ENCODE peak calls at places on chromosome 4, in four cellular contexts. O is ovary, P is A549, X is HCT116. I is an unnamed sample. For H3K4me1, the result is how much of the 10 kb centered on the place peaks cover.

GRCh38 chr4:173237152-173237551 is 68.5 kb downstream of the GALNT7 start:
- DNase-seq in X (no peak), P (no peak), O (no peak), I (no peak)

GRCh38 chr4:166435449-166435848 is 562.4 kb downstream of the TLL1 start:
- DNase-seq in O (no peak), P (peak), X (no peak), I (no peak)

GRCh38 chr4:86688026-86688425 is 93.9 kb downstream of the PTPN13 start:
- DNase-seq in X (no peak), O (no peak), P (no peak), I (no peak)

GRCh38 chr4:148054275-148054674 is 322.4 kb downstream of the ARHGAP10 start:
- DNase-seq in X (no peak), O (no peak), P (peak), I (no peak)

GRCh38 chr4:40587351-40587750 is 42.3 kb downstream of the RBM47 start:
- DNase-seq in P (no peak), X (no peak), O (no peak), I (no peak)

GRCh38 chr4:110533590-110533910 is 57.6 kb downstream of the ENPEP start:
- DNase-seq in O (no peak), X (no peak), P (no peak), I (no peak)

GRCh38 chr4:26075588-26075987 is 161.6 kb downstream of the SMIM20 start:
- DNase-seq in O (no peak), X (no peak), P (no peak), I (no peak)

GRCh38 chr4:121554377-121554776 is 142.4 kb downstream of the ANXA5 start:
- DNase-seq in P (no peak), X (no peak), O (no peak), I (no peak)

GRCh38 chr4:51960486-51960885 is 59.7 kb downstream of the LRRC66 start:
- DNase-seq in O (no peak), X (no peak), P (no peak), I (no peak)

GRCh38 chr4:5452156-5452555 is 256.2 kb downstream of the EVC2 start:
- DNase-seq in O (no peak), X (no peak), P (no peak), I (no peak)

GRCh38 chr4:630661-631060 is 5.3 kb downstream of the PDE6B start:
- DNase-seq in P (no peak), O (no peak), X (no peak), I (no peak)

GRCh38 chr4:86961605-86962295 is 26.9 kb downstream of the AFF1 start:
- DNase-seq in P (peak), O (no peak), X (no peak), I (no peak)

GRCh38 chr4:129344058-129344457 is 248.1 kb downstream of the C4orf33 start:
- DNase-seq in O (no peak), X (peak), P (peak), I (no peak)

GRCh38 chr4:108166038-108166437 is 2.7 kb downstream of the LEF1 start:
- DNase-seq in X (no peak), O (no peak), P (no peak), I (no peak)

GRCh38 chr4:88613417-88613875 is 21.2 kb downstream of the HERC3 start:
- DNase-seq in X (no peak), O (no peak), P (no peak), I (no peak)

GRCh38 chr4:80096175-80096850 is 23.3 kb upstream of the ANTXR2 start:
- DNase-seq in X (no peak), P (no peak), O (no peak), I (no peak)

GRCh38 chr4:165201806-165202205 is 5.6 kb upstream of the KLHL2 start:
- DNase-seq in O (no peak), P (no peak), X (no peak), I (no peak)

GRCh38 chr4:304987-305680 is at the start of gene ZNF732:
- DNase-seq in P (no peak), O (peak), X (no peak), I (peak)

GRCh38 chr4:158624889-158625478 is 46.7 kb downstream of the C4orf46 start:
- DNase-seq in X (peak), P (peak), O (no peak), I (no peak)

GRCh38 chr4:74108457-74109115 is 9.6 kb upstream of the CXCL2 start:
- DNase-seq in P (no peak), O (no peak), X (no peak), I (no peak)

GRCh38 chr4:74109116-74109791 is 10.3 kb upstream of the CXCL2 start:
- DNase-seq in P (peak), O (no peak), X (peak), I (peak)

GRCh38 chr4:74111576-74111975 is 12.6 kb upstream of the CXCL2 start:
- DNase-seq in P (no peak), X (no peak), O (no peak), I (no peak)

GRCh38 chr4:74110670-74111069 is 11.7 kb upstream of the CXCL2 start:
- DNase-seq in P (no peak), O (no peak), X (no peak), I (no peak)

GRCh38 chr4:74109894-74110605 is 11.1 kb upstream of the CXCL2 start:
- DNase-seq in O (no peak), X (peak), P (peak), I (no peak)
- H3K4me1 ChIP-seq in O (under half), X (half or more), P (half or more), I (under half)

GRCh38 chr4:139767585-139767984 is 102.0 kb downstream of the MGST2 start:
- DNase-seq in P (no peak), O (no peak), X (no peak), I (no peak)

GRCh38 chr4:139770361-139770760 is 104.7 kb downstream of the MGST2 start:
- DNase-seq in O (peak), P (peak), X (no peak), I (peak)

GRCh38 chr4:139769355-139769754 is 103.7 kb downstream of the MGST2 start:
- DNase-seq in X (no peak), P (no peak), O (no peak), I (no peak)

GRCh38 chr4:139768366-139768765 is 102.7 kb downstream of the MGST2 start:
- DNase-seq in O (no peak), X (no peak), P (no peak), I (no peak)

GRCh38 chr4:139768913-139769312 is 103.3 kb downstream of the MGST2 start:
- DNase-seq in O (no peak), P (peak), X (no peak), I (no peak)
- TF ChIP-seq CTCF in O (no peak), P (no peak), X (peak), I (no peak)

GRCh38 chr4:118964891-118965411 is 76.3 kb downstream of the SYNPO2 start:
- DNase-seq in X (no peak), O (peak), P (no peak), I (no peak)

GRCh38 chr4:118967393-118967792 is 78.7 kb downstream of the SYNPO2 start:
- DNase-seq in P (no peak), X (no peak), O (peak), I (no peak)

GRCh38 chr4:118968813-118969212 is 80.2 kb downstream of the SYNPO2 start:
- DNase-seq in O (no peak), P (no peak), X (no peak), I (no peak)

GRCh38 chr4:118969359-118969758 is 80.7 kb downstream of the SYNPO2 start:
- DNase-seq in X (peak), P (peak), O (peak), I (peak)

DNA sequence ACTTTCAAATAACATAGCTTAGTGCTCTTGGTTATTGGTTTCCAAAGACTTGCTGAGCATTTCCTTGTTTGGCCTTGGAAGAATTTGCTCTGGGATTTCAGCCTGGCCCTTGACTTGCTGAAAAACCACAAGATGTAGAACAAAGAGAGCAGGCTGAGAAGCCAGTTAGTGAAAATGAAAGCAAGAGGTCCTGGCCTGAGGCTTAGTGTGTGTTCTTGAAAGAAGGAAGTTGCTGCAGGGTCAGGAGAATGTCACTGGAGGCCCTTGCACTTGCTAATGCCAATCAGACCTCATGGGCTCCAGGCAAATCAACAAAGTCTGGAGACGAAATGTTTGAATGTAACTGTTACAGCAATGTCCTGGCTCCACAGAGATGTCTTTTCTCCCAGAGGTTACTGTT is 79.4 kb downstream of the SYNPO2 start:
- DNase-seq in P (no peak), X (no peak), O (peak), I (peak)
- TF ChIP-seq POLR2A in P (no peak), X (no peak), O (no peak), I (no peak)

DNA sequence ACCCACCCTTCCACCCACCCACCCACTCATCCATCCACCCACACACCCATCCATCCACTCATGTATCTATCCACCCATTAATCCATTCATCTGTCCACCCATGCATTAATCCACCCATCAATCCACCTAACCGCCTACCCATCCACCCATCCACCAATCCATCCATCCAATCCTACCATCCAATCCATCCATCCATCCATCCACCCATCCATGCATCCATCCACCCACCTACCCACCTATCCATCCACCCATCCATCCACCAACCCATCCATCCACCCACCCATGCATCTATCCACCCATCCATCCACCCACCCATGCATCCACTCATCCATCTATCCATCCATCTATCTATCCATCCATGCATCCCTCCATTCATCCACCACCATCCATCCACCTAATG is 34.8 kb upstream of the AFAP1 start:
- DNase-seq in X (no peak), O (no peak), P (no peak), I (no peak)
- H3K4me1 ChIP-seq in X (half or more), O (under half), P (half or more), I (under half)

GRCh38 chr4:71494539-71494938 is 155.7 kb downstream of the SLC4A4 start:
- DNase-seq in O (no peak), X (no peak), P (peak), I (no peak)
- TF ChIP-seq CTCF in O (no peak), X (no peak), P (no peak), I (no peak)

DNA sequence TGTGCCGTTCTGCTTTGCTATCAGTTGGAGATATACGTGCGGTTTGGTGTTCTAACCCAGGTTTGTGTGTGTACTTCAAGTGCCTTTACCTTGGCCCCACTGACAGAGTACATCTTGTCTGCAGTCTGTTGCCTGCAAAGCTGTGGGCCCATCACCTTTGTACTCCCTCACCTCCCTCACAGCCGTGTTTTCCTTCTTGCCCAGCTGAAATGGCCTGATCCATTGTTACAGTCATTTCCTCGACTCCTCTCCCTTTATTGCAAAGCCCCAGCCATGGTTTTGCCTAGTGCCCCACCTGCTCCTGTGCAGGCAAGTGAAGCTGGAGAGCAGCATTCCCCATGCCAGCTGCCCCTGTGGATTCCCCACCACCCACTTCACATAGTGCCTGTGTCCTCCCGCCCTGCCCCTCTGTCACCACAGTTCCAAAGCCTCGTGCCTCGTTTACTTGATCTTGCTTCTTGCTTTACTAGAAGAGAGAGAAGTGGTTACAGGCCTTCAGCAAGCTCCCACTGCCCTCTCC is 55.2 kb upstream of the TLR2 start:
- DNase-seq in O (no peak), X (no peak), P (no peak), I (no peak)
- TF ChIP-seq POLR2A in O (no peak), X (no peak), P (no peak), I (no peak)

I was measured in heart left ventricle.